ENCODE peak calls at places on chromosome 13, in nine cellular contexts. A, S, M, N, O, C, J, P and E are unnamed samples. For H3K36me3, the result is how much of the 10 kb centered on the place peaks cover.

GRCh38 chr13:59665736-59666135 is 498.0 kb downstream of the DIAPH3 start:
- DNase-seq in A (no peak), S (no peak), M (no peak), N (no peak), O (no peak), C (no peak), J (no peak), P (no peak), E (no peak)

GRCh38 chr13:24233351-24233901 is 72.9 kb downstream of the SPATA13 start:
- DNase-seq in A (no peak), S (no peak), M (no peak), N (peak), O (no peak), C (no peak), J (no peak), P (no peak), E (peak)

GRCh38 chr13:22114630-22115311 is 443.9 kb downstream of the FGF9 start:
- DNase-seq in A (peak), S (no peak), M (no peak), N (no peak), O (no peak), C (no peak), J (no peak), P (no peak), E (no peak)

GRCh38 chr13:75550159-75550567 is 572 bp downstream of the UCHL3 start:
- DNase-seq in A (no peak), S (no peak), M (peak), N (peak), O (no peak), C (peak), J (no peak), P (peak), E (no peak)

GRCh38 chr13:49218493-49219051 is 1.6 kb upstream of the MLNR start:
- DNase-seq in A (no peak), S (no peak), M (no peak), N (no peak), O (no peak), C (no peak), J (no peak), P (no peak), E (no peak)

GRCh38 chr13:89375839-89376238 is 1704.7 kb downstream of the SLITRK5 start:
- DNase-seq in A (no peak), S (no peak), M (no peak), N (peak), O (no peak), C (no peak), J (no peak), P (no peak), E (no peak)

GRCh38 chr13:72379581-72379980 is 347.8 kb downstream of the MZT1 start:
- DNase-seq in A (no peak), S (no peak), M (no peak), N (peak), O (no peak), C (no peak), J (no peak), P (no peak), E (no peak)

GRCh38 chr13:59665184-59665583 is 498.5 kb downstream of the DIAPH3 start:
- DNase-seq in A (no peak), S (no peak), M (no peak), N (no peak), O (no peak), C (no peak), J (no peak), P (no peak), E (no peak)

GRCh38 chr13:75841905-75842304 is 205.8 kb downstream of the LMO7 start:
- DNase-seq in A (no peak), S (no peak), M (no peak), N (no peak), O (no peak), C (no peak), J (no peak), P (no peak), E (no peak)

GRCh38 chr13:24207841-24208240 is 47.3 kb downstream of the SPATA13 start:
- DNase-seq in A (no peak), S (no peak), M (no peak), N (no peak), O (no peak), C (no peak), J (no peak), P (no peak), E (no peak)

GRCh38 chr13:28476919-28477708 is 17.8 kb downstream of the FLT1 start:
- DNase-seq in A (no peak), S (no peak), M (no peak), N (no peak), O (no peak), C (no peak), J (no peak), P (no peak), E (no peak)

GRCh38 chr13:42066542-42066941 is 18.1 kb downstream of the DGKH start:
- DNase-seq in A (no peak), S (no peak), M (no peak), N (peak), O (no peak), C (no peak), J (no peak), P (no peak), E (no peak)

GRCh38 chr13:26132756-26133155 is 80.9 kb upstream of the SHISA2 start:
- DNase-seq in A (no peak), S (no peak), M (no peak), N (peak), O (no peak), C (no peak), J (no peak), P (no peak), E (no peak)

GRCh38 chr13:43316997-43317396 is 293.6 kb downstream of the DNAJC15 start:
- DNase-seq in A (no peak), S (no peak), M (no peak), N (peak), O (peak), C (no peak), J (no peak), P (peak), E (peak)
- H3K36me3 ChIP-seq in A (under half), S (under half), M (under half), N (under half), O (under half), C (under half), J (under half), P (under half), E (under half)

GRCh38 chr13:112852392-112852791 is 116.6 kb upstream of the MCF2L start:
- DNase-seq in A (no peak), S (no peak), M (no peak), N (no peak), O (no peak), C (no peak), J (peak), P (no peak), E (no peak)
- H3K36me3 ChIP-seq in A (half or more), S (under half), M (under half), N (under half), O (half or more), C (under half), J (under half), P (under half), E (under half)

DNA sequence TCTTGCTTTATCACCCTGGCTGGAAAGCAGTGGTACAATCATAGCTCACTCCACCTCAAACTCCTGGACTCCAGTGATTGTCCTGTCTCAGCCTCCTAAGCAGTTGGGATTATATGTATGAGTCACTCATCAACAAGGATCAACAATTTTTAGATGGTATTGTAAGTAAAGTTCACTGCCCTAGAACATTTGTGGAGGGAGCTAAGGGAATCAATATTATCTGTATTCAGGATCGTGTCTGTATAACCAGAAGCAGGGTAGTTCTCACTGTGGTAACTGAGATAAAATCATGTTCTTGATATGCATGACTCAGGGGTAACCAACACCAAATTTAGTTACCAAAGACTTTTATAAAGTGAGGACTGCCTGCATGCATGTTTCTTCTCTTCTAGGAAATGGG is 27.0 kb downstream of the ZMYM5 start:
- DNase-seq in A (no peak), S (no peak), M (no peak), N (peak), O (no peak), C (no peak), J (no peak), P (no peak), E (no peak)
- H3K36me3 ChIP-seq in A (half or more), S (under half), M (under half), N (under half), O (half or more), C (under half), J (under half), P (under half), E (under half)

GRCh38 chr13:98448642-98448928 is 128.3 kb downstream of the STK24 start:
- DNase-seq in A (no peak), S (no peak), M (no peak), N (no peak), O (no peak), C (no peak), J (no peak), P (no peak), E (no peak)
- H3K36me3 ChIP-seq in A (half or more), S (under half), M (under half), N (under half), O (under half), C (under half), J (under half), P (under half), E (under half)

DNA sequence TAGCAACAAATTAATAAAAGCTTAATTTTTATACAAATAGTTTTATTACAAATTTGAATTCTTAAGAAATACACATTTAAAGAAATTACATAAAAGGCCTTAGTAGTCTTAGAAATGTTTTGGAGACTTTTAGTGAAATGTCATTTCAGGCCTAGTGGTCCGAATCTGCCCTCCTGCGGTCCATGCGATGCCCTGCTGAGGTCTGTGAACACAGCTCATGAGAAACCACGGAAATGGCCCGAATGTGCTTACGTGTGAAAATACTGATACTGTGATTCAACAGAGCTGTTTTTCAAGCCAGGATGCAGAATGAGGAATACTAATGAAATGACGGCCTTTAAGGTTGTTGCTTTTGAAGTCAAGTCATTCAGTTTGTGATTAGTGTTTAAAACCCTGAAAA is 157.9 kb downstream of the COL4A1 start:
- DNase-seq in A (no peak), S (no peak), M (no peak), N (peak), O (no peak), C (no peak), J (no peak), P (no peak), E (no peak)
- H3K36me3 ChIP-seq in A (half or more), S (under half), M (under half), N (under half), O (half or more), C (under half), J (under half), P (under half), E (under half)

GRCh38 chr13:46782066-46782465 is 14.9 kb downstream of the ESD start:
- DNase-seq in A (no peak), S (no peak), M (no peak), N (no peak), O (no peak), C (no peak), J (no peak), P (no peak), E (no peak)

GRCh38 chr13:46778879-46779278 is 18.1 kb downstream of the ESD start:
- DNase-seq in A (no peak), S (no peak), M (no peak), N (peak), O (no peak), C (no peak), J (no peak), P (no peak), E (no peak)

GRCh38 chr13:46773556-46773955 is 23.4 kb downstream of the ESD start:
- DNase-seq in A (no peak), S (no peak), M (no peak), N (no peak), O (no peak), C (no peak), J (no peak), P (no peak), E (no peak)

GRCh38 chr13:46775385-46776065 is 21.4 kb downstream of the ESD start:
- DNase-seq in A (no peak), S (no peak), M (no peak), N (no peak), O (no peak), C (no peak), J (no peak), P (peak), E (no peak)

GRCh38 chr13:46778095-46778494 is 18.9 kb downstream of the ESD start:
- DNase-seq in A (no peak), S (no peak), M (no peak), N (peak), O (no peak), C (no peak), J (no peak), P (no peak), E (no peak)
- H3K36me3 ChIP-seq in A (half or more), S (under half), M (under half), N (half or more), O (under half), C (under half), J (under half), P (half or more), E (under half)